ENCODE peak calls at places on chromosomes 11 and 22, in ten cellular contexts. W, T, P, X, A, G, B, I, C and M are unnamed samples.

GRCh38 chr11:119685073-119685746 is 43.8 kb downstream of the NECTIN1 start:
- DNase-seq in W (no peak), T (no peak), P (no peak), X (no peak), A (no peak), G (no peak), B (no peak), I (no peak), C (no peak), M (no peak)

GRCh38 chr22:24001314-24001713 is 3.9 kb downstream of the GSTT4 start:
- DNase-seq in W (no peak), T (no peak), P (no peak), X (no peak), A (no peak), G (no peak), B (no peak), I (no peak), C (no peak), M (no peak)

GRCh38 chr11:117057317-117057716 is 40.9 kb downstream of the SIK3 start:
- DNase-seq in W (no peak), T (no peak), P (no peak), X (no peak), A (no peak), G (no peak), B (no peak), I (no peak), C (no peak), M (no peak)

GRCh38 chr11:118629761-118630661 is 22.6 kb downstream of the PHLDB1 start:
- DNase-seq in W (no peak), T (no peak), P (no peak), X (no peak), A (no peak), G (no peak), B (no peak), I (no peak), C (no peak), M (no peak)

GRCh38 chr22:29081499-29082236 is 8.8 kb downstream of the KREMEN1 start:
- DNase-seq in W (no peak), T (no peak), P (no peak), X (peak), A (no peak), G (no peak), B (no peak), I (no peak), C (no peak), M (no peak)

GRCh38 chr11:2579315-2580060 is 120.3 kb downstream of the KCNQ1OT1 start:
- DNase-seq in W (no peak), T (no peak), P (no peak), X (no peak), A (no peak), G (no peak), B (no peak), I (no peak), C (no peak), M (no peak)

GRCh38 chr11:63867511-63867910 is 28.6 kb downstream of the MARK2 start:
- DNase-seq in W (no peak), T (no peak), P (no peak), X (no peak), A (no peak), G (no peak), B (no peak), I (no peak), C (no peak), M (no peak)

GRCh38 chr22:42966389-42966998 is 48.5 kb downstream of the PACSIN2 start:
- DNase-seq in W (no peak), T (no peak), P (no peak), X (no peak), A (no peak), G (no peak), B (peak), I (no peak), C (no peak), M (no peak)

GRCh38 chr11:12692238-12693074 is 18.2 kb downstream of the TEAD1 start:
- DNase-seq in W (no peak), T (peak), P (peak), X (peak), A (no peak), G (peak), B (no peak), I (no peak), C (no peak), M (no peak)

GRCh38 chr22:37827056-37827455 is 3.9 kb downstream of the GALR3 start:
- DNase-seq in W (no peak), T (no peak), P (no peak), X (no peak), A (no peak), G (no peak), B (no peak), I (no peak), C (no peak), M (no peak)

GRCh38 chr11:102240502-102240901 is 76.8 kb upstream of the BIRC3 start:
- DNase-seq in W (no peak), T (no peak), P (no peak), X (peak), A (no peak), G (no peak), B (no peak), I (no peak), C (no peak), M (no peak)

GRCh38 chr11:62645660-62645933 is 816 bp downstream of the GANAB start:
- DNase-seq in W (no peak), T (no peak), P (no peak), X (no peak), A (peak), G (no peak), B (no peak), I (no peak), C (no peak), M (no peak)

GRCh38 chr22:36818010-36818642 is 1.3 kb upstream of the PVALB start:
- DNase-seq in W (no peak), T (no peak), P (no peak), X (no peak), A (no peak), G (no peak), B (no peak), I (no peak), C (no peak), M (no peak)

GRCh38 chr11:129618046-129618569 is 197.5 kb upstream of the TMEM45B start:
- DNase-seq in W (no peak), T (no peak), P (no peak), X (no peak), A (no peak), G (no peak), B (no peak), I (no peak), C (no peak), M (no peak)

GRCh38 chr11:130689222-130689908 is 226.9 kb downstream of the SNX19 start:
- DNase-seq in W (no peak), T (no peak), P (no peak), X (peak), A (no peak), G (no peak), B (no peak), I (no peak), C (no peak), M (no peak)

GRCh38 chr22:26259510-26259909 is 90.2 kb downstream of the SEZ6L start:
- DNase-seq in W (no peak), T (peak), P (peak), X (peak), A (no peak), G (no peak), B (peak), I (peak), C (no peak), M (no peak)

GRCh38 chr11:126821832-126822231 is 178.7 kb downstream of the KIRREL3 start:
- DNase-seq in W (no peak), T (no peak), P (no peak), X (no peak), A (no peak), G (no peak), B (no peak), I (no peak), C (no peak), M (no peak)

GRCh38 chr11:78698612-78699011 is 123.9 kb upstream of the NARS2 start:
- DNase-seq in W (no peak), T (peak), P (no peak), X (peak), A (no peak), G (peak), B (no peak), I (no peak), C (no peak), M (no peak)

GRCh38 chr11:67278135-67278938 is 10.8 kb upstream of the ANKRD13D start:
- DNase-seq in W (no peak), T (no peak), P (no peak), X (no peak), A (no peak), G (no peak), B (no peak), I (no peak), C (no peak), M (no peak)

GRCh38 chr22:45707605-45708004 is 36.0 kb downstream of the ATXN10 start:
- DNase-seq in W (no peak), T (no peak), P (no peak), X (no peak), A (no peak), G (no peak), B (no peak), I (no peak), C (no peak), M (no peak)

GRCh38 chr11:2293396-2294339 is 8.1 kb downstream of the C11orf21 start:
- DNase-seq in W (no peak), T (no peak), P (no peak), X (no peak), A (no peak), G (no peak), B (peak), I (no peak), C (no peak), M (no peak)

GRCh38 chr22:39496131-39496838 is 5.8 kb upstream of the MIEF1 start:
- DNase-seq in W (peak), T (peak), P (peak), X (peak), A (peak), G (no peak), B (peak), I (peak), C (peak), M (peak)

GRCh38 chr11:69797156-69797555 is 22.0 kb upstream of the FGF4 start:
- DNase-seq in W (no peak), T (no peak), P (no peak), X (no peak), A (no peak), G (no peak), B (no peak), I (no peak), C (no peak), M (no peak)

GRCh38 chr22:46742576-46743221 is 4.6 kb upstream of the CERK start:
- DNase-seq in W (no peak), T (no peak), P (peak), X (no peak), A (no peak), G (no peak), B (no peak), I (no peak), C (no peak), M (no peak)

GRCh38 chr11:62458212-62459002 is 39.6 kb downstream of the SCGB1A1 start:
- DNase-seq in W (no peak), T (no peak), P (no peak), X (no peak), A (no peak), G (no peak), B (peak), I (no peak), C (no peak), M (no peak)

GRCh38 chr11:78290293-78291176 is 101.8 kb downstream of the USP35 start:
- DNase-seq in W (no peak), T (no peak), P (peak), X (peak), A (no peak), G (peak), B (peak), I (peak), C (no peak), M (peak)

GRCh38 chr11:79439893-79440450 is 858 bp downstream of the TENM4 start:
- DNase-seq in W (no peak), T (peak), P (no peak), X (no peak), A (no peak), G (no peak), B (no peak), I (no peak), C (no peak), M (no peak)

GRCh38 chr11:94020777-94021615 is at the start of gene HEPHL1:
- DNase-seq in W (no peak), T (no peak), P (no peak), X (no peak), A (no peak), G (no peak), B (no peak), I (no peak), C (no peak), M (no peak)

GRCh38 chr11:119284344-119285157 is 32.4 kb downstream of the MCAM start:
- DNase-seq in W (no peak), T (peak), P (peak), X (peak), A (peak), G (no peak), B (peak), I (peak), C (no peak), M (peak)

GRCh38 chr11:110507328-110507727 is 77.6 kb downstream of the FDX1 start:
- DNase-seq in W (no peak), T (no peak), P (no peak), X (no peak), A (no peak), G (no peak), B (no peak), I (no peak), C (no peak), M (no peak)

GRCh38 chr11:12282676-12283075 is 94.7 kb upstream of the PARVA start:
- DNase-seq in W (no peak), T (no peak), P (no peak), X (no peak), A (no peak), G (no peak), B (no peak), I (no peak), C (no peak), M (no peak)

GRCh38 chr11:10606536-10607208 is 38.2 kb upstream of the LYVE1 start:
- DNase-seq in W (no peak), T (no peak), P (no peak), X (peak), A (no peak), G (no peak), B (no peak), I (no peak), C (no peak), M (no peak)

GRCh38 chr11:128409476-128409875 is 177.9 kb downstream of the ETS1 start:
- DNase-seq in W (no peak), T (no peak), P (no peak), X (peak), A (no peak), G (no peak), B (no peak), I (no peak), C (no peak), M (no peak)

GRCh38 chr11:59891781-59892181 is 13.2 kb downstream of the OOSP3 start:
- DNase-seq in W (no peak), T (no peak), P (peak), X (peak), A (no peak), G (no peak), B (no peak), I (no peak), C (no peak), M (no peak)

GRCh38 chr22:16933924-16934282 is 74.1 kb downstream of the GAB4 start:
- DNase-seq in W (no peak), T (no peak), P (no peak), X (no peak), A (no peak), G (no peak), B (no peak), I (no peak), C (no peak), M (no peak)

GRCh38 chr11:438101-438844 is 3.5 kb downstream of the ANO9 start:
- DNase-seq in W (no peak), T (no peak), P (no peak), X (no peak), A (no peak), G (no peak), B (no peak), I (no peak), C (no peak), M (no peak)

GRCh38 chr11:78438298-78438975 is 20.8 kb upstream of the GAB2 start:
- DNase-seq in W (no peak), T (no peak), P (no peak), X (no peak), A (no peak), G (no peak), B (no peak), I (no peak), C (no peak), M (no peak)

GRCh38 chr11:35963911-35964310 is 20.0 kb downstream of the LDLRAD3 start:
- DNase-seq in W (no peak), T (no peak), P (no peak), X (peak), A (no peak), G (no peak), B (no peak), I (no peak), C (no peak), M (no peak)

GRCh38 chr11:15434529-15434928 is 319.8 kb downstream of the INSC start:
- DNase-seq in W (no peak), T (no peak), P (no peak), X (no peak), A (no peak), G (no peak), B (no peak), I (no peak), C (no peak), M (no peak)